ENCODE peak calls at places on chromosomes 3 and 15, in nine cellular contexts. P is SK-N-SH; V is heart left ventricle; H is naive thymus-derived CD4-positive, alpha-beta T cell; E is body of pancreas; Z is RWPE1; W is substantia nigra; N is right cardiac atrium; Q is fibroblast of lung. M is an unnamed sample.

GRCh38 chr3:103991461-103992115 is 1375.1 kb upstream of the ALCAM start:
- DNase-seq in P (no peak), H (no peak), V (no peak), N (no peak), Z (no peak), E (no peak), W (no peak), Q (peak), M (no peak)

GRCh38 chr3:164222200-164222599 is 856.1 kb downstream of the SI start:
- DNase-seq in P (no peak), W (no peak), N (no peak), Z (no peak), E (no peak), V (no peak), H (no peak), Q (no peak), M (no peak)

GRCh38 chr3:99952306-99952705 is 134.6 kb downstream of the CMSS1 start:
- DNase-seq in V (no peak), N (no peak), Z (no peak), Q (peak), H (no peak), P (no peak), E (no peak), W (no peak), M (no peak)

GRCh38 chr3:38117748-38118420 is 19.0 kb downstream of the ACAA1 start:
- DNase-seq in H (peak), W (peak), P (peak), Z (no peak), N (peak), E (peak), Q (peak), V (peak), M (peak)

GRCh38 chr3:95567346-95567745 is 1247.0 kb upstream of the EPHA6 start:
- DNase-seq in H (no peak), E (no peak), Z (no peak), P (no peak), Q (no peak), N (no peak), W (no peak), V (no peak), M (no peak)

GRCh38 chr3:33430571-33430970 is 9.6 kb downstream of the UBP1 start:
- DNase-seq in V (no peak), E (no peak), W (no peak), N (no peak), Q (no peak), H (no peak), P (no peak), Z (no peak), M (no peak)

GRCh38 chr3:52310861-52311566 is 5.1 kb upstream of the DNAH1 start:
- DNase-seq in P (no peak), E (no peak), Q (no peak), H (no peak), N (no peak), W (no peak), Z (no peak), V (no peak), M (no peak)

GRCh38 chr3:112327371-112327951 is 5.5 kb upstream of the CD200 start:
- DNase-seq in H (peak), W (peak), E (no peak), N (no peak), P (peak), Z (peak), Q (peak), V (no peak), M (no peak)

GRCh38 chr3:45479627-45480026 is 91.3 kb downstream of the LARS2 start:
- DNase-seq in V (no peak), W (no peak), Q (peak), E (no peak), P (no peak), H (no peak), Z (peak), N (no peak), M (no peak)

GRCh38 chr3:47283596-47284364 is 1.0 kb downstream of the KLHL18 start:
- DNase-seq in Q (peak), N (no peak), P (peak), V (peak), E (peak), Z (peak), H (no peak), W (no peak), M (peak)

GRCh38 chr3:13189639-13190375 is 116.6 kb upstream of the IQSEC1 start:
- DNase-seq in Z (peak), V (no peak), E (no peak), W (no peak), P (no peak), N (no peak), H (no peak), Q (peak), M (no peak)

GRCh38 chr3:141231923-141232861 is 567 bp downstream of the PXYLP1 start:
- DNase-seq in W (no peak), Q (peak), H (peak), N (peak), Z (peak), E (peak), V (peak), P (peak), M (peak)

GRCh38 chr3:138125548-138126221 is 6.5 kb downstream of the A4GNT start:
- DNase-seq in E (no peak), H (no peak), W (no peak), V (no peak), N (no peak), P (peak), Q (peak), Z (no peak), M (no peak)

GRCh38 chr3:27758083-27758482 is 36.0 kb upstream of the EOMES start:
- DNase-seq in Q (peak), H (no peak), N (no peak), V (no peak), P (no peak), Z (peak), E (no peak), W (no peak), M (no peak)

GRCh38 chr15:83445653-83446052 is 1.5 kb upstream of the SH3GL3 start:
- DNase-seq in V (no peak), E (no peak), H (no peak), P (no peak), W (peak), Q (no peak), N (no peak), Z (no peak), M (no peak)
- H3K27ac ChIP-seq in V (no peak), E (no peak), H (no peak), P (no peak), W (peak), Q (no peak), N (no peak), Z (no peak), M (no peak)

DNA sequence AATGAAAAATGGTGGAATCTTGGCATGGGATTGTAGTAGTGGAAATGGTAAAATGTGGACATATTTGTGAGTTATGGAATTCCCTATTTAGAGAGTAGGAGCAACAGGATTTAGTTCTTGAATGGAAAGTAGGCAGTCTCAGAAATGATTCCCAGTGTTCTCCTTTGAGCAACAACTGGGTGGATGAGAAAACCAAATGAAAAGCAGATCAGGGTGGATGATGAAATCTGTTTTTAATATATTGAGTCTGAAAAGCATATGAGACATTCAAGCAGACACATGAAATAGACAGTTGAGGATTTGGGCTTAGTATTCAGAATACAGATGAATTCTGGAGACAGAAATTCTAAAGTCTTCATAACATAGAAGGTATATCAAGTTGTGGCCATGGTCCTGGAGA is 451.3 kb downstream of the LPP start:
- DNase-seq in Z (no peak), E (no peak), W (no peak), P (no peak), H (no peak), V (no peak), N (no peak), Q (no peak), M (no peak)
- H3K27ac ChIP-seq in Z (no peak), E (no peak), W (no peak), P (no peak), H (no peak), V (no peak), N (no peak), Q (no peak), M (peak)

GRCh38 chr3:168951884-168952283 is 711.6 kb downstream of the MECOM start:
- DNase-seq in Z (no peak), N (no peak), H (no peak), V (peak), P (no peak), W (no peak), Q (no peak), E (no peak), M (no peak)
- H3K27ac ChIP-seq in Z (no peak), N (no peak), H (no peak), V (no peak), P (no peak), W (no peak), Q (no peak), E (no peak), M (no peak)

DNA sequence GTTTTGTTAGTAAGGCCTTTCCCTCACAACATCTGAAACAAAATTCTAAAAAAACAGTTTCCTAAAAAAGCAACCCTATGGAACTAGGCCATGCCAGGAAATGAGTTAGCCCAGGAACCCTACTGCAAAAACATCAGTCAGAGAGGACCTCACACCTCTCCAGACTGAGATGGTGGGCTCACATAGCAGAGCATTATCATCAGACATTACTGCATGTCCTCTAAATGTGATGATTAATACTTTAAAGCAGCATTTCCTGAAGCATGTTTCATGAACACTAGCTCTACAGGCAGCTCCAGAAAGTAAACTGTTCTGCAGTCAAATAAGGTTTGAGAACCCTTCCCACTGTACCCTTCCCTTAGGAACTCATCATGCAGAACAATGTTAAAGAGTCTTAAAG is 232.3 kb upstream of the MRPL3 start:
- DNase-seq in W (no peak), V (no peak), E (no peak), H (no peak), Q (peak), P (no peak), Z (no peak), N (no peak), M (no peak)
- H3K27ac ChIP-seq in W (no peak), V (no peak), E (no peak), H (no peak), Q (no peak), P (no peak), Z (no peak), N (no peak), M (no peak)

GRCh38 chr15:80559761-80560160 is 135.3 kb upstream of the ABHD17C start:
- DNase-seq in Q (no peak), Z (no peak), V (no peak), H (no peak), P (no peak), E (no peak), N (no peak), W (no peak), M (no peak)
- H3K27ac ChIP-seq in Q (no peak), Z (no peak), V (no peak), H (no peak), P (no peak), E (no peak), N (no peak), W (no peak), M (no peak)

DNA sequence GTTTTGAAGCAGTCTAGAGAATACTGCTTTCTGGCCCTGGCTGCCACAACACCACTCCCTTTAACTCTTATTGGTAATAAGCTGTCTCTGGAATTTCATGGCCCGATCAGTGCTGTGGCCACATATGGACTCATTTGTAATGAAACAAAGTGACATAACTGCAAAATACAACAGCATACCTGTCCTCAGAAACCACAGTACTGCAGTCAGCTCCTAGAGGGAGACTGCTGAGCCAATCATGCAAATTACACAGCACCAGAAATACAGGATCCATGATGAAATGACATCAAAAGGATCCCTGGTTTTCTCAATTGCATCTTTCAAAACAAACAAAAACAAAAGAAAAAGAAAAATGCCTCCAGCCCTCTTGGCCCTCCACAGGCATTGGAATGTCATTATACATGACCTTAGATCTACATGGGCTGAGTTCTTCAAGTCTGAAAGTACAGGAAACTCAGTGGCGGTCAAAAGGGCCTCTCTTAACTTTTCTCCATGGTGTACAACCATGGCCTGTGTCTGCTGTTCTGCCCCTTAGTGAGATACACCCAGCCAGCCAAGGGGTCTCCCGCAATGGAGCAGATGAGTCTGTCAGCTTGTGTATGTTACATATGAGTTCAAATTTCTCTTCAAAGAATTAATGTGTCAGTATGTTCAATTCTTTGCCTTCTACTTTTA is 24.9 kb upstream of the KBTBD12 start:
- DNase-seq in Q (peak), H (no peak), V (no peak), N (no peak), E (no peak), W (no peak), P (no peak), Z (no peak), M (no peak)
- H3K27ac ChIP-seq in Q (no peak), H (no peak), V (no peak), N (peak), E (peak), W (no peak), P (no peak), Z (no peak), M (peak)

GRCh38 chr3:120425196-120425595 is 25.6 kb downstream of the FSTL1 start:
- DNase-seq in N (no peak), H (no peak), Q (no peak), E (no peak), P (no peak), W (no peak), Z (no peak), V (no peak), M (no peak)
- H3K27ac ChIP-seq in N (peak), H (no peak), Q (peak), E (no peak), P (peak), W (no peak), Z (no peak), V (peak), M (peak)